ENCODE peak calls at places on chromosomes 16 and 17, in four cellular contexts. B, O, Q and N are unnamed samples.
A peak's percentile ranks its signal among the peaks of the same experiment; 100 is the strongest.

GRCh38 chr17:4721203-4722135 is 9.8 kb upstream of the MED11 start:
- DNase-seq in B (peak; percentile 80), O (peak; percentile 73), Q (no peak), N (no peak)

GRCh38 chr16:9429946-9430345 is 338.5 kb downstream of the HAPSTR1 start:
- DNase-seq in B (no peak), O (no peak), Q (no peak), N (no peak)

GRCh38 chr17:49315974-49316570 is 46.0 kb downstream of the ZNF652 start:
- DNase-seq in B (peak; percentile 27), O (no peak), Q (no peak), N (no peak)

GRCh38 chr17:71349908-71350600 is 770.8 kb upstream of the SOX9 start:
- DNase-seq in B (peak; percentile 33), O (no peak), Q (no peak), N (no peak)

GRCh38 chr16:22206847-22207714 is 1.0 kb downstream of the EEF2K start:
- DNase-seq in B (peak; percentile 57), O (peak; percentile 64), Q (peak; percentile 75), N (peak; percentile 31)

GRCh38 chr16:77169650-77170236 is 21.2 kb upstream of the MON1B start:
- DNase-seq in B (peak; percentile 34), O (peak; percentile 58), Q (peak; percentile 45), N (no peak)

GRCh38 chr16:84593825-84594724 is 23.8 kb downstream of the COTL1 start:
- DNase-seq in B (no peak), O (peak; percentile 46), Q (peak; percentile 58), N (peak; percentile 99)

GRCh38 chr17:40309031-40309937 is at the start of gene RARA:
- DNase-seq in B (no peak), O (peak; percentile 54), Q (peak; percentile 67), N (no peak)

GRCh38 chr16:57572978-57573733 is 30.7 kb downstream of the ADGRG5 start:
- DNase-seq in B (no peak), O (no peak), Q (no peak), N (no peak)

GRCh38 chr16:66250686-66251405 is 115.6 kb upstream of the CDH5 start:
- DNase-seq in B (peak; percentile 73), O (no peak), Q (peak; percentile 63), N (no peak)

GRCh38 chr16:55662641-55663040 is 6.9 kb downstream of the SLC6A2 start:
- DNase-seq in B (no peak), O (no peak), Q (no peak), N (no peak)

DNA sequence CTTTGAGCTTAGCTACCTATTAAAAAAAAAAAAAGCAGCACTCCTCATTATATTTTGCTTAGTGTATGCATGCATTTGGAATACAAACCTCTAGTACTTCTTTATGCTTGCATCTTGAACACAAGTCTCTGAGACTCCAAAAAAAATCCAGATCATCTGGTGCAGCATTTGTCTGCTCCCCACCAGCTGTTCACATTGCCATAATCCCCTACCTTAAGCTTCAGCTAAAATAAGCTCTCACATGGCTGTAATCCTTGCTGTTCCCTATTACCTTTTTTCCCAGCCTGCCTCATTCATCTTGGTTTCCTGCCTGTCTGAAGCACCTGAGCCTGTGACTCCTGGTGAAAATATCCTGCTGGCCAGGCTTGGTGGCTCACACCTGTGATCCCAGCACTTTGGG is 7.5 kb upstream of the NFATC2IP start:
- DNase-seq in B (no peak), O (no peak), Q (no peak), N (no peak)
- H2AFZ ChIP-seq in B (no peak overlapping the region), O (peak overlapping the region; percentile 63), Q (no peak overlapping the region), N (no peak overlapping the region)

GRCh38 chr16:73063284-73063733 is 15.4 kb upstream of the ZFHX3 start:
- DNase-seq in B (no peak), O (no peak), Q (no peak), N (no peak)

GRCh38 chr16:73063854-73064226 is 15.9 kb upstream of the ZFHX3 start:
- DNase-seq in B (no peak), O (no peak), Q (no peak), N (no peak)

GRCh38 chr16:73064227-73064995 is 16.5 kb upstream of the ZFHX3 start:
- DNase-seq in B (peak; percentile 78), O (no peak), Q (peak; percentile 32), N (no peak)

GRCh38 chr16:73060948-73061495 is 13.1 kb upstream of the ZFHX3 start:
- DNase-seq in B (no peak), O (no peak), Q (no peak), N (no peak)

DNA sequence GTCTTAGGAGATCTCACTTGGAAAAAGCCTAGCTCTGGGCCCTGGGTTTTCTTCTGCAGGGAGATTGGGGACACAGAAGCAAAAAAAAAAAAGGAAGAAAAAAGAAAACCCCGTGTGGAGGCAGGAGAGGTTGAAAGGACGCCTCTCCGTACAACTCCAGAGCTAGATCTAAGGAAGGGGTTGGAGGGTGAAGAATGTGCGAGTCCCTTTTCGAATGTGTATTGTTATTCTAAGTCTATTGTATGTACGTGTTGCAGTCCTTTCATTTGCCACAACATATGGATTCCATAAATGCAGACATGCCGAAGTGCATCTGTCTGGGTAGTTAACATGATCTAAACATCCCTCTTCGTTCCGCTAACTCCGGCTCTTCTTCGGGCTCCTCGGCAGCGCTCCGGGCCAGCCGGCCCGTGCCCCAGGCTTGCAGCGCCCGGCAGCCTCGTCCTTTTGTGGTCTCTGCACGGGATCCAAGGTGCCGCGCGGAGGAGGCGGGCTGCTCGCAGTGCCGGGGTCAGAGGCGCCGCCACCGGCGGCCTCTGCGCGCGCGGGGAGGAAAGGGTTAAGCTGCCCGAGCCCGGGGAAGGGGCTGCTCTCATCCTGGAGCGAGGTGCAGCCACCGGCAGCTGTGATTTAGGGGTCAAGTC is 14.8 kb upstream of the ZFHX3 start:
- DNase-seq in B (no peak), O (no peak), Q (peak; percentile 79), N (no peak)
- TF ChIP-seq RCOR1 in B (no peak), O (no peak), Q (no peak), N (no peak)

DNA sequence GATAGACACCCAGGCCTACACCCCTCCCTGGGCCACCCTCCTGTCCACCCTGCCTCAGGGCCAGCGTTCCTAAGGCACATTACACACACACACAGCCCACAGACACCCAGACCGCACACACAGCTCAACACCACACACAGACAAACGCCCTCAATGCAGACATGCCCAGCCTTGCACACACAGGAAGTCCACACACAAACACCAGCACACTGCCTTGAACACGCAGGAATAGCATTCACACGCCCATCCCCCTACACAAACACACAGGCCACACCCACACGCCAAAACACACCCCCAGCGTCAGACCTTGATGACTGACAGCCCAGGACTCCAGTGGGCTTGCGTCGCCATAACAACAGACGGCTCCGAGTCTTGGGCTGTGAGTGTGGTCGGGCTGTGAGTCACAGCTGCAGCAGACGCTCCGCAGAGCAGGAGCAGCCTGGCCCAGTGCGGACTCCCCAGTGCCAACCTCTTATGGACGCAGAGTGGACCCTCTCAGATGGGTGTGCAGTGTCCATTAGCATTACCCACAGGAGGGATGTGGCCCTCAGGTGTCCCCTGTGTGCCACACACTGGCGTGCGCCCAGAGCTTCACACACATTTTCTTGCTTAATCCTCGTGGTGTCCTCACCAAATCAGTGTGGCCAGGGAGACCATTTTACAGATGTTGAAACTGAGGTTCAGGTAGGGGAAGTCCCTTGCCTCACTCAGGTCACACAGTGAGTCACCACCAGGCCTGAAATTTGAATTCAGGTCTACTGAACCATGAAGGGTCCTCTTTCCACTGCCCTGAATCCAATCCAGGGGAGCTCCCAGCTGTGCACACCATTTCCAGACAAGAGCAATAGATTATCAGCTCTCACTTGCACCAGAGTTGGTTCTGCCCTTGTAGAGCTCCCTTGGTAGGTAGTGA is 17.8 kb upstream of the RAI1 start:
- DNase-seq in B (peak; percentile 97), O (peak; percentile 84), Q (peak; percentile 92), N (peak; percentile 70)
- H2AFZ ChIP-seq in B (peak overlapping the region; percentile 95), O (peak overlapping the region; percentile 96), Q (peak overlapping the region; percentile 37), N (peak overlapping the region; percentile 65)

GRCh38 chr17:65594585-65594940 is 33.1 kb upstream of the AXIN2 start:
- DNase-seq in B (peak; percentile 34), O (no peak), Q (no peak), N (no peak)
- TF ChIP-seq RCOR1 in B (no peak), O (no peak), Q (no peak), N (no peak)